ENCODE peak calls at places on chromosomes 4 and X, in four cellular contexts. One of them, this sample, is unnamed.
A peak's percentile ranks its signal among the peaks of the same experiment; 100 is the strongest.

GRCh38 chrX:19602866-19603620 is 87.7 kb upstream of the MAP3K15 start:
- DNase-seq in IMR-90: peak; percentile 82
- DNase-seq in lung: no peak
- DNase-seq in CD8-positive, alpha-beta T cell: no peak
- DNase-seq in this sample: no peak

GRCh38 chrX:65266482-65266881 is 268.1 kb downstream of the LAS1L start:
- DNase-seq in IMR-90: no peak
- DNase-seq in CD8-positive, alpha-beta T cell: no peak
- DNase-seq in lung: no peak
- DNase-seq in this sample: no peak

GRCh38 chrX:136866337-136867095 is 14.0 kb downstream of the RBMX start:
- DNase-seq in lung: no peak
- DNase-seq in CD8-positive, alpha-beta T cell: no peak
- DNase-seq in IMR-90: no peak
- DNase-seq in this sample: no peak

GRCh38 chr4:116906758-116907157 is 178.6 kb downstream of the TRAM1L1 start:
- DNase-seq in CD8-positive, alpha-beta T cell: no peak
- DNase-seq in IMR-90: no peak
- DNase-seq in lung: no peak
- DNase-seq in this sample: no peak

GRCh38 chr4:6179362-6179761 is 21.0 kb downstream of the JAKMIP1 start:
- DNase-seq in CD8-positive, alpha-beta T cell: no peak
- DNase-seq in lung: no peak
- DNase-seq in IMR-90: no peak
- DNase-seq in this sample: no peak

GRCh38 chrX:40152173-40152705 is 54.5 kb upstream of the BCOR start:
- DNase-seq in lung: no peak
- DNase-seq in IMR-90: no peak
- DNase-seq in CD8-positive, alpha-beta T cell: no peak
- DNase-seq in this sample: no peak

GRCh38 chr4:111362891-111363290 is 740.0 kb upstream of the PITX2 start:
- DNase-seq in lung: no peak
- DNase-seq in IMR-90: peak; percentile 35
- DNase-seq in CD8-positive, alpha-beta T cell: no peak
- DNase-seq in this sample: no peak

GRCh38 chrX:129577473-129577872 is 37.4 kb downstream of the OCRL start:
- DNase-seq in IMR-90: peak; percentile 83
- DNase-seq in lung: no peak
- DNase-seq in CD8-positive, alpha-beta T cell: no peak
- DNase-seq in this sample: no peak

GRCh38 chrX:7689791-7690412 is 153.1 kb upstream of the VCX start:
- DNase-seq in CD8-positive, alpha-beta T cell: no peak
- DNase-seq in IMR-90: no peak
- DNase-seq in lung: no peak
- DNase-seq in this sample: no peak

GRCh38 chrX:41108684-41109205 is 23.5 kb downstream of the USP9X start:
- DNase-seq in IMR-90: no peak
- DNase-seq in CD8-positive, alpha-beta T cell: no peak
- DNase-seq in lung: no peak
- DNase-seq in this sample: no peak

GRCh38 chr4:108008721-108009120 is 19.0 kb downstream of the HADH start:
- DNase-seq in lung: no peak
- DNase-seq in IMR-90: peak; percentile 81
- DNase-seq in CD8-positive, alpha-beta T cell: no peak
- DNase-seq in this sample: no peak

GRCh38 chrX:152637649-152638442 is at the start of gene GABRQ:
- DNase-seq in CD8-positive, alpha-beta T cell: no peak
- DNase-seq in lung: no peak
- DNase-seq in IMR-90: no peak
- DNase-seq in this sample: peak; percentile 54

GRCh38 chr4:141121768-141122415 is 11.4 kb downstream of the RNF150 start:
- DNase-seq in IMR-90: no peak
- DNase-seq in CD8-positive, alpha-beta T cell: no peak
- DNase-seq in lung: no peak
- DNase-seq in this sample: no peak

GRCh38 chr4:121277194-121278105 is 103.4 kb downstream of the QRFPR start:
- DNase-seq in IMR-90: no peak
- DNase-seq in CD8-positive, alpha-beta T cell: no peak
- DNase-seq in lung: no peak
- DNase-seq in this sample: peak; percentile 5

GRCh38 chr4:38489924-38490639 is 173.9 kb upstream of the KLF3 start:
- DNase-seq in IMR-90: peak; percentile 46
- DNase-seq in CD8-positive, alpha-beta T cell: no peak
- DNase-seq in lung: no peak
- DNase-seq in this sample: no peak

GRCh38 chrX:130171446-130172126 is at the start of gene RAB33A:
- DNase-seq in IMR-90: no peak
- DNase-seq in lung: no peak
- DNase-seq in CD8-positive, alpha-beta T cell: peak; percentile 31
- DNase-seq in this sample: no peak

GRCh38 chr4:128225148-128225547 is 62.5 kb downstream of the PGRMC2 start:
- DNase-seq in IMR-90: peak; percentile 82
- DNase-seq in CD8-positive, alpha-beta T cell: no peak
- DNase-seq in lung: no peak
- DNase-seq in this sample: no peak

GRCh38 chr4:25860586-25861421 is 2.0 kb downstream of the SEL1L3 start:
- DNase-seq in IMR-90: peak; percentile 42
- DNase-seq in lung: peak; percentile 58
- DNase-seq in CD8-positive, alpha-beta T cell: no peak
- DNase-seq in this sample: no peak

GRCh38 chr4:60865238-60865637 is 334.9 kb upstream of the ADGRL3 start:
- DNase-seq in CD8-positive, alpha-beta T cell: no peak
- DNase-seq in IMR-90: no peak
- DNase-seq in lung: no peak
- DNase-seq in this sample: peak; percentile 7

GRCh38 chrX:1027133-1027532 is 185.3 kb downstream of the CRLF2 start:
- DNase-seq in CD8-positive, alpha-beta T cell: no peak
- DNase-seq in IMR-90: no peak
- DNase-seq in lung: no peak
- DNase-seq in this sample: no peak

GRCh38 chr4:156685308-156685707 is 286.3 kb downstream of the PDGFC start:
- DNase-seq in IMR-90: no peak
- DNase-seq in CD8-positive, alpha-beta T cell: no peak
- DNase-seq in lung: no peak
- DNase-seq in this sample: no peak

GRCh38 chr4:183220246-183220645 is 99.8 kb downstream of the CLDN22 start:
- DNase-seq in lung: no peak
- DNase-seq in IMR-90: no peak
- DNase-seq in CD8-positive, alpha-beta T cell: no peak
- DNase-seq in this sample: no peak

GRCh38 chr4:103934178-103934789 is 214.5 kb upstream of the TACR3 start:
- DNase-seq in CD8-positive, alpha-beta T cell: no peak
- DNase-seq in lung: no peak
- DNase-seq in IMR-90: peak; percentile 28
- DNase-seq in this sample: no peak

GRCh38 chr4:185773419-185773818 is 38.6 kb downstream of the SORBS2 start:
- DNase-seq in IMR-90: no peak
- DNase-seq in CD8-positive, alpha-beta T cell: no peak
- DNase-seq in lung: no peak
- DNase-seq in this sample: no peak

GRCh38 chr4:6118201-6118600 is 82.1 kb downstream of the JAKMIP1 start:
- DNase-seq in CD8-positive, alpha-beta T cell: no peak
- DNase-seq in lung: no peak
- DNase-seq in IMR-90: no peak
- DNase-seq in this sample: no peak

GRCh38 chr4:116400480-116400879 is 684.9 kb downstream of the TRAM1L1 start:
- DNase-seq in IMR-90: no peak
- DNase-seq in lung: no peak
- DNase-seq in CD8-positive, alpha-beta T cell: no peak
- DNase-seq in this sample: no peak

GRCh38 chrX:148938348-148938747 is 437.9 kb downstream of the AFF2 start:
- DNase-seq in IMR-90: no peak
- DNase-seq in lung: no peak
- DNase-seq in CD8-positive, alpha-beta T cell: no peak
- DNase-seq in this sample: no peak

GRCh38 chr4:1367230-1367935 is 20.4 kb downstream of the UVSSA start:
- DNase-seq in lung: no peak
- DNase-seq in CD8-positive, alpha-beta T cell: no peak
- DNase-seq in IMR-90: no peak
- DNase-seq in this sample: no peak

GRCh38 chr4:2194556-2194955 is 47.4 kb downstream of the HAUS3 start:
- DNase-seq in lung: no peak
- DNase-seq in CD8-positive, alpha-beta T cell: no peak
- DNase-seq in IMR-90: peak; percentile 10
- DNase-seq in this sample: no peak

GRCh38 chrX:136295380-136295779 is 5.4 kb upstream of the ADGRG4 start:
- DNase-seq in lung: no peak
- DNase-seq in IMR-90: no peak
- DNase-seq in CD8-positive, alpha-beta T cell: no peak
- DNase-seq in this sample: no peak

GRCh38 chr4:185928761-185929455 is 116.9 kb upstream of the SORBS2 start:
- DNase-seq in lung: no peak
- DNase-seq in IMR-90: no peak
- DNase-seq in CD8-positive, alpha-beta T cell: no peak
- DNase-seq in this sample: no peak

DNA sequence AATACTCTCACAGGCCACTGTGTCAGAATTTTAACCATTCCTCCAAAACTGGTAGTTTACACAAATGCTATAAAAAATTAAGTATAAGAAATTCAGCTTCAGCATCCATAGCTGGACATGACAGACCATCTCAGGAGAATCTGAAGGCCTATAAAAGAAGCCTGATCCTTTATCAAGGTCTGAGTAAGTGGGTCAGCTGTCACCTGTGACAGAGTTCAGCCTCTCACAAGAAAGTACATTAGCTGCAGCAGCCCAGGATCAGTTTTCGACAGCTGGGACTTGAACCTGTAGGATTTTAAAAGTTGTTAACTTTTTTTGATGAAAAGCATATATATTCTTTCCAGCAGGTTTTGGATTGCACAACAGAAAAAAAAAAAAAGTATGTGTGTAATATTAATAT is 60.7 kb downstream of the PPP3CA start:
- DNase-seq in IMR-90: no peak
- DNase-seq in CD8-positive, alpha-beta T cell: no peak
- DNase-seq in lung: no peak
- DNase-seq in this sample: no peak
- H3K4me1 ChIP-seq in IMR-90: peaks cover 3% of the 10 kb centered on the region
- H3K4me1 ChIP-seq in CD8-positive, alpha-beta T cell: peaks cover 15% of the 10 kb centered on the region
- H3K4me1 ChIP-seq in lung: peaks cover 3% of the 10 kb centered on the region
- H3K4me1 ChIP-seq in this sample: peaks cover 3% of the 10 kb centered on the region

GRCh38 chr4:7874838-7875237 is 64.8 kb downstream of the AFAP1 start:
- DNase-seq in IMR-90: no peak
- DNase-seq in lung: no peak
- DNase-seq in CD8-positive, alpha-beta T cell: no peak
- DNase-seq in this sample: no peak
- H3K36me3 ChIP-seq in IMR-90: peaks cover 19% of the 10 kb centered on the region
- H3K36me3 ChIP-seq in lung: no peaks in the 10 kb centered on the region
- H3K36me3 ChIP-seq in CD8-positive, alpha-beta T cell: no peaks in the 10 kb centered on the region
- H3K36me3 ChIP-seq in this sample: peaks cover 3% of the 10 kb centered on the region

GRCh38 chr4:105710012-105710600 is 1.5 kb downstream of the GSTCD start:
- DNase-seq in CD8-positive, alpha-beta T cell: no peak
- DNase-seq in IMR-90: no peak
- DNase-seq in lung: no peak
- DNase-seq in this sample: no peak
- H3K4me3 ChIP-seq in CD8-positive, alpha-beta T cell: no peak overlapping the region
- H3K4me3 ChIP-seq in IMR-90: no peak overlapping the region
- H3K4me3 ChIP-seq in lung: no peak overlapping the region
- H3K4me3 ChIP-seq in this sample: no peak overlapping the region

GRCh38 chrX:111182938-111183337 is 86.9 kb downstream of the PAK3 start:
- DNase-seq in lung: no peak
- DNase-seq in CD8-positive, alpha-beta T cell: no peak
- DNase-seq in IMR-90: no peak
- DNase-seq in this sample: no peak
- H3K4me1 ChIP-seq in lung: no peaks in the 10 kb centered on the region
- H3K4me1 ChIP-seq in CD8-positive, alpha-beta T cell: no peaks in the 10 kb centered on the region
- H3K4me1 ChIP-seq in IMR-90: no peaks in the 10 kb centered on the region
- H3K4me1 ChIP-seq in this sample: no peaks in the 10 kb centered on the region

GRCh38 chrX:9681011-9681410 is 84.6 kb downstream of the GPR143 start:
- DNase-seq in lung: no peak
- DNase-seq in IMR-90: no peak
- DNase-seq in CD8-positive, alpha-beta T cell: no peak
- DNase-seq in this sample: no peak
- H3K36me3 ChIP-seq in lung: peaks cover 3% of the 10 kb centered on the region
- H3K36me3 ChIP-seq in IMR-90: peaks cover 11% of the 10 kb centered on the region
- H3K36me3 ChIP-seq in CD8-positive, alpha-beta T cell: no peaks in the 10 kb centered on the region
- H3K36me3 ChIP-seq in this sample: no peaks in the 10 kb centered on the region

GRCh38 chr4:184269879-184270430 is 52.3 kb upstream of the ENPP6 start:
- DNase-seq in IMR-90: no peak
- DNase-seq in CD8-positive, alpha-beta T cell: no peak
- DNase-seq in lung: no peak
- DNase-seq in this sample: no peak

GRCh38 chr4:184268574-184269160 is 51.0 kb upstream of the ENPP6 start:
- DNase-seq in CD8-positive, alpha-beta T cell: no peak
- DNase-seq in lung: no peak
- DNase-seq in IMR-90: no peak
- DNase-seq in this sample: no peak

GRCh38 chr4:184265566-184266351 is 48.1 kb upstream of the ENPP6 start:
- DNase-seq in IMR-90: peak; percentile 61
- DNase-seq in lung: no peak
- DNase-seq in CD8-positive, alpha-beta T cell: no peak
- DNase-seq in this sample: no peak

GRCh38 chr4:184267673-184268573 is 50.2 kb upstream of the ENPP6 start:
- DNase-seq in IMR-90: peak; percentile 97
- DNase-seq in lung: peak; percentile 56
- DNase-seq in CD8-positive, alpha-beta T cell: peak; percentile 52
- DNase-seq in this sample: no peak

DNA sequence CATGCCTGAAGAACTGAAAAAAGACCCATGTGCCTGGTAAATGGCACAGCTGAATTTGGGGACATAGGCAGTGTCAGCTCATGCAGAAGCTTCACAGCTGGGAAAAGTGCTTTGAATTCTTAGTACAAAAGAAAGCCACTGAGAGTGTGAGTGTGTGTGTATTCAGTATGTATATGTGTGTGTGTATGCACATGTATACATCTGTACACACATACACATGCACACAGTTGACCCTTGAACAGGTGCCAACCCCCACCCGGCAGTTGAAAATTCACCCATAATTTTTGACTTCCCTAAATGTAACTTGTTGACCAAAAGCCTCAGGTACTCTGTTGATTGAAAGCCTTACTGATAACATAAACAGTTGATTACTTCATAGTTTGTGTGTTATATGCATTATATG is 49.5 kb upstream of the ENPP6 start:
- DNase-seq in lung: no peak
- DNase-seq in CD8-positive, alpha-beta T cell: no peak
- DNase-seq in IMR-90: no peak
- DNase-seq in this sample: no peak
- H3K4me3 ChIP-seq in lung: no peak overlapping the region
- H3K4me3 ChIP-seq in CD8-positive, alpha-beta T cell: no peak overlapping the region
- H3K4me3 ChIP-seq in IMR-90: no peak overlapping the region
- H3K4me3 ChIP-seq in this sample: no peak overlapping the region

GRCh38 chrX:133373366-133374079 is 41.8 kb downstream of the GPC4 start:
- DNase-seq in IMR-90: no peak
- DNase-seq in CD8-positive, alpha-beta T cell: no peak
- DNase-seq in lung: no peak
- DNase-seq in this sample: no peak
- H3K4me1 ChIP-seq in IMR-90: no peaks in the 10 kb centered on the region
- H3K4me1 ChIP-seq in CD8-positive, alpha-beta T cell: no peaks in the 10 kb centered on the region
- H3K4me1 ChIP-seq in lung: no peaks in the 10 kb centered on the region
- H3K4me1 ChIP-seq in this sample: peaks cover 3% of the 10 kb centered on the region

This sample was measured in iPS DF 6.9.